ENCODE peak calls at places on chromosomes 3 and 15, in nine cellular contexts. X, D, K, Z, V, I, S, Q and F are unnamed samples. For H3K9me3, the result is how much of the 10 kb centered on the place peaks cover.

GRCh38 chr3:150286390-150287147 is 121.5 kb upstream of the TSC22D2 start:
- DNase-seq in I (no peak), V (peak), Z (peak), D (no peak), K (no peak), S (no peak), X (peak), Q (no peak), F (no peak)

GRCh38 chr3:16151109-16151508 is 23.4 kb upstream of the GALNT15 start:
- DNase-seq in S (peak), D (no peak), K (peak), Z (peak), I (peak), V (peak), Q (peak), X (peak), F (no peak)

GRCh38 chr3:152293607-152294006 is 24.9 kb downstream of the MBNL1 start:
- DNase-seq in K (no peak), S (no peak), D (no peak), I (no peak), X (no peak), Q (no peak), V (no peak), Z (no peak), F (no peak)

GRCh38 chr15:59543721-59544547 is 67.6 kb upstream of the GCNT3 start:
- DNase-seq in K (peak), V (no peak), D (no peak), Q (no peak), I (no peak), S (no peak), X (no peak), Z (no peak), F (no peak)

GRCh38 chr3:172341482-172342059 is 106.7 kb downstream of the GHSR start:
- DNase-seq in S (no peak), I (no peak), K (no peak), Q (no peak), V (peak), X (peak), D (no peak), Z (no peak), F (no peak)

GRCh38 chr3:94011208-94011842 is 17.1 kb downstream of the STX19 start:
- DNase-seq in X (no peak), Q (no peak), K (no peak), Z (no peak), V (no peak), D (no peak), S (no peak), I (no peak), F (no peak)

GRCh38 chr3:152222327-152222726 is 46.4 kb upstream of the MBNL1 start:
- DNase-seq in K (no peak), I (no peak), S (no peak), D (no peak), Z (no peak), V (peak), Q (no peak), X (peak), F (no peak)

GRCh38 chr3:183454064-183454463 is 25.6 kb upstream of the MCF2L2 start:
- DNase-seq in Q (no peak), K (no peak), S (no peak), V (no peak), D (no peak), I (no peak), X (no peak), Z (no peak), F (no peak)

GRCh38 chr3:187935623-187936156 is 190.4 kb upstream of the BCL6 start:
- DNase-seq in Q (no peak), Z (no peak), S (no peak), X (no peak), I (no peak), V (peak), K (no peak), D (no peak), F (no peak)

GRCh38 chr3:7877312-7877711 is 624.3 kb upstream of the LMCD1 start:
- DNase-seq in Z (no peak), D (no peak), Q (no peak), S (no peak), I (no peak), V (no peak), X (no peak), K (no peak), F (no peak)

GRCh38 chr3:48413086-48413485 is 16.8 kb downstream of the PLXNB1 start:
- DNase-seq in D (no peak), S (peak), Z (no peak), K (no peak), Q (no peak), X (peak), V (no peak), I (no peak), F (no peak)

GRCh38 chr15:23797747-23798157 is 110.6 kb upstream of the NDN start:
- DNase-seq in Q (no peak), S (no peak), K (no peak), X (no peak), D (no peak), Z (no peak), V (no peak), I (no peak), F (no peak)

GRCh38 chr3:126422571-126423091 is 27.9 kb downstream of the CFAP100 start:
- DNase-seq in I (no peak), Q (no peak), D (no peak), V (no peak), X (no peak), K (no peak), S (no peak), Z (no peak), F (no peak)

GRCh38 chr3:51380601-51381332 is 4.3 kb upstream of the MANF start:
- DNase-seq in S (no peak), I (no peak), K (no peak), Q (no peak), D (no peak), X (no peak), V (no peak), Z (no peak), F (no peak)

GRCh38 chr15:56040081-56041035 is 46.9 kb upstream of the NEDD4 start:
- DNase-seq in V (peak), Z (peak), Q (peak), I (peak), S (peak), K (peak), X (peak), D (no peak), F (no peak)

GRCh38 chr15:50137330-50137761 is 18.3 kb upstream of the ATP8B4 start:
- DNase-seq in Q (peak), D (no peak), I (no peak), Z (no peak), S (no peak), K (no peak), X (peak), V (peak), F (no peak)

GRCh38 chr3:64687781-64688515 is at the start of gene ADAMTS9:
- DNase-seq in D (no peak), V (peak), X (peak), K (peak), Q (peak), Z (peak), I (peak), S (peak), F (no peak)

GRCh38 chr15:69755571-69756310 is 303.1 kb downstream of the RPLP1 start:
- DNase-seq in Q (no peak), D (peak), X (peak), K (peak), I (no peak), Z (no peak), V (no peak), S (no peak), F (peak)

GRCh38 chr3:38843898-38844297 is 27.9 kb upstream of the SCN10A start:
- DNase-seq in I (no peak), V (peak), X (peak), K (no peak), Z (no peak), D (no peak), S (no peak), Q (no peak), F (no peak)

GRCh38 chr3:181699171-181699903 is 12.4 kb upstream of the SOX2 start:
- DNase-seq in I (no peak), K (no peak), X (peak), V (no peak), Z (no peak), Q (no peak), S (no peak), D (no peak), F (no peak)

GRCh38 chr3:10950476-10951294 is 41.9 kb upstream of the SLC6A1 start:
- DNase-seq in Q (no peak), Z (peak), X (peak), D (no peak), S (no peak), V (peak), K (peak), I (no peak), F (no peak)

GRCh38 chr15:99983894-99984293 is 250.7 kb upstream of the LYSMD4 start:
- DNase-seq in K (no peak), I (peak), V (no peak), X (no peak), D (no peak), S (no peak), Z (peak), Q (no peak), F (no peak)

GRCh38 chr3:49839193-49839809 is 17.1 kb downstream of the TRAIP start:
- DNase-seq in Q (peak), Z (peak), V (peak), S (peak), X (peak), D (peak), K (peak), I (peak), F (peak)

GRCh38 chr3:20054549-20054987 is 14.3 kb downstream of the KAT2B start:
- DNase-seq in I (no peak), V (peak), Z (peak), X (peak), K (peak), S (no peak), Q (peak), D (peak), F (peak)

GRCh38 chr15:71115567-71116351 is 488 bp downstream of the THSD4 start:
- DNase-seq in V (peak), Z (peak), X (peak), Q (peak), K (peak), D (no peak), S (peak), I (peak), F (no peak)

GRCh38 chr15:71687902-71688508 is 122.3 kb upstream of the NR2E3 start:
- DNase-seq in Z (no peak), S (no peak), K (no peak), I (no peak), D (no peak), V (peak), Q (no peak), X (no peak), F (no peak)

GRCh38 chr3:27326211-27326948 is 42.8 kb downstream of the NEK10 start:
- DNase-seq in V (peak), Q (peak), D (no peak), K (no peak), S (no peak), Z (no peak), X (peak), I (peak), F (no peak)

GRCh38 chr3:13461169-13462124 is 18.7 kb upstream of the HDAC11 start:
- DNase-seq in D (peak), K (peak), I (no peak), V (peak), Z (peak), Q (peak), S (peak), X (no peak), F (peak)

GRCh38 chr3:185363662-185364203 is 797 bp downstream of the MAP3K13 start:
- DNase-seq in Z (peak), V (no peak), X (no peak), K (peak), S (no peak), D (no peak), Q (no peak), I (no peak), F (no peak)

GRCh38 chr3:32961189-32961715 is 9.8 kb downstream of the CCR4 start:
- DNase-seq in Z (no peak), K (no peak), V (no peak), X (no peak), S (no peak), I (no peak), Q (no peak), D (no peak), F (no peak)

GRCh38 chr15:89299896-89300295 is 34.7 kb downstream of the POLG start:
- DNase-seq in I (no peak), V (peak), Q (no peak), Z (no peak), X (no peak), D (no peak), K (no peak), S (no peak), F (no peak)

GRCh38 chr3:8627949-8628348 is 16.6 kb downstream of the SSUH2 start:
- DNase-seq in D (no peak), V (no peak), I (no peak), X (no peak), K (no peak), Z (no peak), Q (no peak), S (no peak), F (no peak)

GRCh38 chr3:56342475-56342874 is 125.8 kb downstream of the ERC2 start:
- DNase-seq in X (peak), S (no peak), K (no peak), I (no peak), D (no peak), V (no peak), Z (no peak), Q (no peak), F (no peak)

GRCh38 chr3:126549861-126550487 is 8.8 kb downstream of the C3orf22 start:
- DNase-seq in Z (no peak), Q (no peak), K (peak), S (peak), D (no peak), V (no peak), X (no peak), I (peak), F (no peak)

GRCh38 chr15:91849749-91850161 is 3.8 kb upstream of the SLCO3A1 start:
- DNase-seq in Z (no peak), V (peak), X (peak), I (no peak), Q (no peak), K (no peak), D (no peak), S (no peak), F (no peak)

GRCh38 chr3:43024183-43024865 is 45.2 kb downstream of the GASK1A start:
- DNase-seq in Q (no peak), K (no peak), D (peak), Z (no peak), V (no peak), X (no peak), I (no peak), S (no peak), F (no peak)

GRCh38 chr15:20352241-20353200 is 189.1 kb downstream of the GOLGA6L6 start:
- DNase-seq in D (no peak), V (no peak), Z (no peak), I (no peak), Q (no peak), X (no peak), K (no peak), S (peak), F (no peak)
- H3K9me3 ChIP-seq in D (under half), V (half or more), Z (under half), I (under half), Q (under half), X (under half), K (under half), S (under half), F (under half)

GRCh38 chr3:112773-113172 is 83.8 kb upstream of the CHL1 start:
- DNase-seq in D (no peak), V (no peak), Q (no peak), K (no peak), I (no peak), X (no peak), Z (no peak), S (no peak), F (no peak)

GRCh38 chr3:106619-107018 is 89.9 kb upstream of the CHL1 start:
- DNase-seq in S (no peak), D (no peak), Z (no peak), V (no peak), K (no peak), X (no peak), Q (no peak), I (no peak), F (no peak)

GRCh38 chr3:105585-105984 is 91.0 kb upstream of the CHL1 start:
- DNase-seq in Z (no peak), S (no peak), I (no peak), X (no peak), Q (no peak), K (no peak), D (no peak), V (no peak), F (no peak)

DNA sequence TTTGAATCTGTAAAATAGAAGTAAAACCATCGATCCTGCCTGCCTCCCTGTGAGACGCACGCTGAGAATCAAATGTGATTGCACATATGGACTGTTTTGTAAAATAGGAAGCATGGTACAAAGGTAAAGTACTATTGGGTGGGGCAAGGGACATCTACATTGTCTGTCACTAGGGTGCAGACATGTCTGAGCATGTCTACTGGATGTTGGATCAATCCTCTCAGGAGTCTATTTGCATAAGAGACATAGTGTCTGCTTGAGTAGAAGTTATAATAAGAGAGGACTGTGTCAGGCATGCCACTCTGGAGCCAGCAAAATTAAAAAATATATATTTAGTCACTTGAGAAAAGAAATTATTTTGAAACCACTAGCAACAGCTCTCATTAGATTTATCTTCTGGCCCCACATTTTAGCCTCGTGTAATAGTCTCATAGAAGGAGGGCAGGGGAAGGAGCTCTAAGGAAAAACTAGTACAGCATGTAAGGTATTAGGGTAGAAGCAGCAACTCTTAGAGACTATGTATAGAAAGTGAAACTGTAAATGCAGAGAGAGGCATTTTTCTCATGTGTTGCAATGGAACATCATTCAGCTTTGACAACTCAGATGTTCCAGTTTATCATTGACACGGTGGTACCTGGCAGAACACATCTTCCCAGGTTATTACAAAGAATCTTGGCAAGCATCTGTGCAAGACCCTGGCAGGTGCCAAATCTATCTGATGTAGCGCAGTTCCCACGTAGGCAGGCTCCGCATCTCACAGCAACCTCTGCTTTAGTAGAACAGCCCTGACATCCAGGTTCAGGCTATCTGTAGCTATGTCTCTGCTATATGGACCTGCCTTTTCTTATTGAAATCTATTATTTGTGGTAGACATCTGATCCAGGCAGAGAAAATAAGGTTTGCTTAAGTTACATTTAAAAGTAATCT is 85.2 kb upstream of the CHL1 start:
- DNase-seq in V (no peak), S (no peak), D (no peak), Z (no peak), K (no peak), I (no peak), X (peak), Q (no peak), F (no peak)
- H3K9me3 ChIP-seq in V (under half), S (under half), D (under half), Z (under half), K (under half), I (under half), X (under half), Q (under half), F (under half)

GRCh38 chr3:189734061-189734460 is 102.9 kb downstream of the TP63 start:
- DNase-seq in I (no peak), Z (peak), S (no peak), K (no peak), Q (no peak), X (no peak), V (no peak), D (no peak), F (no peak)
- H3K9me3 ChIP-seq in I (under half), Z (under half), S (under half), K (under half), Q (under half), X (under half), V (under half), D (under half), F (under half)

GRCh38 chr3:75727985-75728384 is 57.4 kb downstream of the ZNF717 start:
- DNase-seq in Q (no peak), S (no peak), Z (no peak), X (no peak), V (no peak), I (no peak), K (no peak), D (no peak), F (no peak)
- H3K9me3 ChIP-seq in Q (under half), S (under half), Z (under half), X (under half), V (under half), I (half or more), K (half or more), D (half or more), F (under half)

DNA sequence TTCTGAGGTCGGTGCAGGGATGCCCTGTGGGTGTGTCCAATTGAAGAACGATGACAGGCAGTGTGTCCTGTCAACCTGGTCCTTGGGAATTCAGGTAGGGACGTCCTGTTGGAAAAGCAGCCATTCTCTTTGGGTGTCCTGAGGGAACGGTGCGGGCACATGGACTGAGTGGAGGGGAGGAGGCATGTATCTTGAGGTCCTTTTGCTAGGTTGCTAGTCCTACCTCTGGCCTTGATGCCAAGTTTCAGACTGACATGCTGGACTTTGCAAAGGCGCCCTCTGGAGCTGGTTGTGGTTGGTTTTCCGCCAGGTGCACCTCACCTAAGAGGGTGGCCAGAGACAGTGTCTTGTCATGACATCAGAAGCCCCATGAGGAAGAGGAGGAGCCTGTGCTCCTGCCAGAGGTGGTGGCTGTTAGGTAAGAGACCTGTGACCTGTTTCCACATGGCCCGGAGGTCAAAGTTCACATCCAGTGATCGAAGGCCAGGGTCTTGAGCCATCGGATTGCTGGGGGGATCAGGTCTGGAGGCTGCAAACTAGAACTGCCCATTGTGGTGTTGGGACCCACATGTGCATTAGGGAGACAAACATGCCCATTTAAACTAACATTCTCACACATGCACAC is 106.3 kb downstream of the SNRPN start:
- DNase-seq in X (no peak), K (peak), S (no peak), V (no peak), Z (no peak), D (no peak), I (no peak), Q (no peak), F (no peak)
- H3K9me3 ChIP-seq in X (half or more), K (half or more), S (half or more), V (half or more), Z (under half), D (half or more), I (half or more), Q (under half), F (half or more)

DNA sequence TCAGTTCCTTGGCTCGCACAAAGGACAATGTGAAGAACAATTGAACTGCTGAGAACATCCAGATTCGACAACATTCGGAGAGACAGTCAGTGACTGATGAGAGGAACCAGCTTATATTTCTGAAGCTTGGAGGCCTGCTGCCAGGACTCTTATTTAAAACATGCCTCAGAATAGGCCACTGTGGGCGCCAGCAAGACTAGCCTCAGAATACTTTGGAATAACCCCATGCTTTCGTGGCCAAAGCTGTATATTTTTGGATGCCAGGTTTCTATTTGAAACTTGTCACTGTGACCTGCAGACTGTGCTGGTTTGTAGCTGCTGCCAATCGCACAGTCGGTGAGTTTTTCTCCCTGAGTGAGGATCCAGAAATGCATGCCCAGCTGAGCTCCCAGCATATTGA is 129.9 kb upstream of the UBE3A start:
- DNase-seq in S (peak), X (no peak), Z (no peak), I (no peak), K (no peak), D (no peak), V (no peak), Q (no peak), F (no peak)
- H3K9me3 ChIP-seq in S (under half), X (under half), Z (under half), I (under half), K (under half), D (under half), V (under half), Q (under half), F (under half)

GRCh38 chr3:40741729-40742128 is 217.0 kb downstream of the ZNF621 start:
- DNase-seq in V (peak), Q (peak), K (no peak), Z (no peak), S (no peak), X (no peak), I (peak), D (no peak), F (no peak)
- H3K9me3 ChIP-seq in V (under half), Q (under half), K (under half), Z (under half), S (under half), X (under half), I (under half), D (under half), F (under half)